ENCODE peak calls at places on chromosomes 4 and X, in four cellular contexts. O is esophagus muscularis mucosa; T is activated T-cell treated with anti-CD3 and anti-CD28 coated beads, Interleukin-2, amount 50 U/mL, for 72 hours; X is WTC11. C is an unnamed sample.

GRCh38 chr4:173794662-173795061 is 264.6 kb upstream of the HAND2 start:
- DNase-seq in O (no peak), T (no peak), X (no peak), C (no peak)

GRCh38 chr4:38021751-38022150 is 61.6 kb downstream of the PTTG2 start:
- DNase-seq in O (no peak), T (no peak), X (no peak), C (no peak)

GRCh38 chrX:149453030-149453429 is 52.1 kb downstream of the IDS start:
- DNase-seq in O (no peak), T (no peak), X (no peak), C (no peak)

GRCh38 chr4:74501579-74501978 is 56.6 kb downstream of the AREG start:
- DNase-seq in O (no peak), T (no peak), X (no peak), C (no peak)

GRCh38 chr4:147039991-147040575 is 94.4 kb upstream of the TTC29 start:
- DNase-seq in O (no peak), T (no peak), X (no peak), C (no peak)

GRCh38 chr4:78058591-78059523 is 1.7 kb downstream of the FRAS1 start:
- DNase-seq in O (no peak), T (no peak), X (peak), C (no peak)

GRCh38 chr4:124427095-124427767 is 285.3 kb downstream of the ANKRD50 start:
- DNase-seq in O (no peak), T (no peak), X (no peak), C (no peak)

GRCh38 chr4:41532880-41533279 is 5.1 kb upstream of the LIMCH1 start:
- DNase-seq in O (no peak), T (no peak), X (no peak), C (no peak)

GRCh38 chr4:3364634-3365314 is 72.0 kb downstream of the RGS12 start:
- DNase-seq in O (peak), T (no peak), X (no peak), C (no peak)

GRCh38 chr4:107751670-107752069 is 31.6 kb upstream of the PAPSS1 start:
- DNase-seq in O (no peak), T (no peak), X (no peak), C (no peak)

GRCh38 chr4:160406426-160406825 is 1303.5 kb downstream of the RAPGEF2 start:
- DNase-seq in O (no peak), T (no peak), X (no peak), C (no peak)

GRCh38 chr4:102625232-102625930 is 124.2 kb downstream of the NFKB1 start:
- DNase-seq in O (no peak), T (peak), X (peak), C (no peak)

GRCh38 chrX:110383414-110383813 is 24.8 kb downstream of the RTL9 start:
- DNase-seq in O (no peak), T (no peak), X (no peak), C (no peak)

GRCh38 chr4:104494822-104495559 is at the start of gene CXXC4:
- DNase-seq in O (no peak), T (peak), X (peak), C (no peak)

GRCh38 chr4:87973283-87974169 is 2.0 kb upstream of the SPP1 start:
- DNase-seq in O (no peak), T (peak), X (peak), C (no peak)

GRCh38 chr4:1592179-1593037 is 91.7 kb downstream of the FAM53A start:
- DNase-seq in O (no peak), T (no peak), X (peak), C (no peak)

GRCh38 chr4:87525636-87526035 is 3.5 kb downstream of the SPARCL1 start:
- DNase-seq in O (no peak), T (no peak), X (no peak), C (no peak)

GRCh38 chr4:146577111-146577510 is 55.4 kb upstream of the SLC10A7 start:
- DNase-seq in O (no peak), T (no peak), X (no peak), C (no peak)

GRCh38 chrX:72306085-72306801 is 529 bp upstream of the CITED1 start:
- DNase-seq in O (no peak), T (no peak), X (peak), C (no peak)

GRCh38 chr4:133668061-133668851 is 519.2 kb downstream of the PCDH10 start:
- DNase-seq in O (no peak), T (no peak), X (peak), C (no peak)

GRCh38 chr4:74659576-74660411 is 134.5 kb downstream of the BTC start:
- DNase-seq in O (no peak), T (no peak), X (no peak), C (no peak)

GRCh38 chr4:48262926-48263325 is 6.7 kb downstream of the TEC start:
- DNase-seq in O (no peak), T (no peak), X (no peak), C (no peak)

GRCh38 chr4:125104616-125105015 is 210.1 kb upstream of the FAT4 start:
- DNase-seq in O (no peak), T (no peak), X (no peak), C (no peak)

GRCh38 chr4:48778431-48779094 is 1.5 kb downstream of the FRYL start:
- DNase-seq in O (no peak), T (no peak), X (no peak), C (no peak)

GRCh38 chr4:6855692-6856297 is 53.8 kb upstream of the TBC1D14 start:
- DNase-seq in O (no peak), T (peak), X (no peak), C (no peak)